ENCODE peak calls at places on chromosome 9, in seven cellular contexts. One of them, this sample, is unnamed. For H3K4me1, the result is how much of the 10 kb centered on the place peaks cover.

GRCh38 chr9:74920944-74921626 is 31.6 kb downstream of the C9orf40 start:
- DNase-seq in mammary epithelial cell: peak
- DNase-seq in ovary: no peak
- DNase-seq in breast epithelium: no peak
- DNase-seq in thoracic aorta: no peak
- DNase-seq in colonic mucosa: no peak
- DNase-seq in fibroblast of lung: no peak
- DNase-seq in this sample: no peak

GRCh38 chr9:133683494-133684460 is 47.6 kb downstream of the DBH start:
- DNase-seq in mammary epithelial cell: no peak
- DNase-seq in colonic mucosa: no peak
- DNase-seq in breast epithelium: no peak
- DNase-seq in ovary: no peak
- DNase-seq in fibroblast of lung: no peak
- DNase-seq in thoracic aorta: no peak
- DNase-seq in this sample: peak

GRCh38 chr9:36765468-36766341 is 193.0 kb downstream of the MELK start:
- DNase-seq in fibroblast of lung: peak
- DNase-seq in mammary epithelial cell: peak
- DNase-seq in colonic mucosa: peak
- DNase-seq in breast epithelium: no peak
- DNase-seq in thoracic aorta: no peak
- DNase-seq in ovary: peak
- DNase-seq in this sample: peak

GRCh38 chr9:121294866-121295661 is 27.1 kb downstream of the GSN start:
- DNase-seq in mammary epithelial cell: no peak
- DNase-seq in fibroblast of lung: peak
- DNase-seq in ovary: peak
- DNase-seq in breast epithelium: peak
- DNase-seq in colonic mucosa: peak
- DNase-seq in thoracic aorta: no peak
- DNase-seq in this sample: no peak

GRCh38 chr9:88682431-88682831 is 147.5 kb downstream of the NXNL2 start:
- DNase-seq in thoracic aorta: no peak
- DNase-seq in colonic mucosa: no peak
- DNase-seq in fibroblast of lung: peak
- DNase-seq in ovary: no peak
- DNase-seq in breast epithelium: no peak
- DNase-seq in mammary epithelial cell: no peak
- DNase-seq in this sample: no peak

GRCh38 chr9:113705938-113706519 is 170.1 kb upstream of the ZNF618 start:
- DNase-seq in fibroblast of lung: no peak
- DNase-seq in breast epithelium: no peak
- DNase-seq in colonic mucosa: peak
- DNase-seq in mammary epithelial cell: no peak
- DNase-seq in thoracic aorta: no peak
- DNase-seq in ovary: no peak
- DNase-seq in this sample: no peak

GRCh38 chr9:123434619-123435240 is 78.7 kb downstream of the CRB2 start:
- DNase-seq in fibroblast of lung: no peak
- DNase-seq in ovary: no peak
- DNase-seq in colonic mucosa: no peak
- DNase-seq in breast epithelium: peak
- DNase-seq in thoracic aorta: no peak
- DNase-seq in mammary epithelial cell: no peak
- DNase-seq in this sample: no peak

GRCh38 chr9:13146838-13147237 is 132.7 kb downstream of the MPDZ start:
- DNase-seq in fibroblast of lung: peak
- DNase-seq in ovary: no peak
- DNase-seq in thoracic aorta: no peak
- DNase-seq in mammary epithelial cell: no peak
- DNase-seq in breast epithelium: no peak
- DNase-seq in colonic mucosa: no peak
- DNase-seq in this sample: no peak

GRCh38 chr9:134283111-134283515 is 43.1 kb upstream of the RXRA start:
- DNase-seq in ovary: peak
- DNase-seq in thoracic aorta: peak
- DNase-seq in mammary epithelial cell: peak
- DNase-seq in colonic mucosa: peak
- DNase-seq in breast epithelium: peak
- DNase-seq in fibroblast of lung: peak
- DNase-seq in this sample: no peak

GRCh38 chr9:95757026-95757425 is 118.5 kb upstream of the ERCC6L2 start:
- DNase-seq in fibroblast of lung: peak
- DNase-seq in colonic mucosa: no peak
- DNase-seq in mammary epithelial cell: peak
- DNase-seq in thoracic aorta: no peak
- DNase-seq in ovary: no peak
- DNase-seq in breast epithelium: no peak
- DNase-seq in this sample: no peak

GRCh38 chr9:17462869-17463464 is 115.9 kb upstream of the SH3GL2 start:
- DNase-seq in colonic mucosa: peak
- DNase-seq in breast epithelium: no peak
- DNase-seq in fibroblast of lung: peak
- DNase-seq in ovary: peak
- DNase-seq in thoracic aorta: no peak
- DNase-seq in mammary epithelial cell: peak
- DNase-seq in this sample: no peak

DNA sequence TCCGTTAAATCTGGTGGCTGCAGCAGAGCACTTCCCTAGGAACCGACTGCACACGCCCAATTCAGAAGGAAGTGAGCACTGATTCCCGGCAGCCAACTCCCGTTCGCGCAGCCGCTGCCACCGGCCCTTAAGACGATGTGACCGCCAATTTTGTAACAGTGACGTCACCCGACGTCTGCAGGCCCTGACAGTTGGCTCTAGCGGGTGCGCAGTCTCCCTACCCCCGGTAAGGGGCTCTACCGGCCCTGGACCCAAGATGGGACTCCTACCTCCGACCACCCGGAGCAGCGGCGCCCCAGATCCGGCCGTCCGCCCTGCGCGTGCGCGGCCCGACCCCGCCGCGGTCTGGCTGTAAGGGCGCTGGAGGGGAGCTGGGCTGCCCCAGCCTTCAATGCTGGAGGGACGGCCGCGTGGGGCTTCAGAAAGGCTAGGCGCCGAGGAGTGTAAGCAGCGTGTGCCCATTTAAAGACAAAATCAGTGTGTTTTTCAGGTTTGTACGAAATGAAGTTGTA is 19.1 kb downstream of the DNAJA1 start:
- DNase-seq in mammary epithelial cell: peak
- DNase-seq in colonic mucosa: peak
- DNase-seq in fibroblast of lung: peak
- DNase-seq in ovary: peak
- DNase-seq in thoracic aorta: peak
- DNase-seq in breast epithelium: peak
- DNase-seq in this sample: peak
- H3K27ac ChIP-seq in mammary epithelial cell: peak
- H3K27ac ChIP-seq in colonic mucosa: peak
- H3K27ac ChIP-seq in fibroblast of lung: peak
- H3K27ac ChIP-seq in ovary: peak
- H3K27ac ChIP-seq in thoracic aorta: peak
- H3K27ac ChIP-seq in breast epithelium: peak
- H3K27ac ChIP-seq in this sample: peak

GRCh38 chr9:128101231-128101641 is 26.3 kb downstream of the PTGES2 start:
- DNase-seq in colonic mucosa: no peak
- DNase-seq in breast epithelium: no peak
- DNase-seq in thoracic aorta: no peak
- DNase-seq in mammary epithelial cell: no peak
- DNase-seq in ovary: no peak
- DNase-seq in fibroblast of lung: no peak
- DNase-seq in this sample: no peak

GRCh38 chr9:128100581-128100980 is 26.9 kb downstream of the PTGES2 start:
- DNase-seq in mammary epithelial cell: no peak
- DNase-seq in breast epithelium: no peak
- DNase-seq in thoracic aorta: no peak
- DNase-seq in fibroblast of lung: no peak
- DNase-seq in colonic mucosa: no peak
- DNase-seq in ovary: no peak
- DNase-seq in this sample: no peak

GRCh38 chr9:128102861-128103588 is 24.5 kb downstream of the PTGES2 start:
- DNase-seq in mammary epithelial cell: no peak
- DNase-seq in colonic mucosa: no peak
- DNase-seq in fibroblast of lung: no peak
- DNase-seq in breast epithelium: no peak
- DNase-seq in ovary: peak
- DNase-seq in thoracic aorta: no peak
- DNase-seq in this sample: no peak

GRCh38 chr9:128102196-128102595 is 25.3 kb downstream of the PTGES2 start:
- DNase-seq in mammary epithelial cell: no peak
- DNase-seq in breast epithelium: no peak
- DNase-seq in thoracic aorta: no peak
- DNase-seq in colonic mucosa: no peak
- DNase-seq in fibroblast of lung: no peak
- DNase-seq in ovary: no peak
- DNase-seq in this sample: no peak

DNA sequence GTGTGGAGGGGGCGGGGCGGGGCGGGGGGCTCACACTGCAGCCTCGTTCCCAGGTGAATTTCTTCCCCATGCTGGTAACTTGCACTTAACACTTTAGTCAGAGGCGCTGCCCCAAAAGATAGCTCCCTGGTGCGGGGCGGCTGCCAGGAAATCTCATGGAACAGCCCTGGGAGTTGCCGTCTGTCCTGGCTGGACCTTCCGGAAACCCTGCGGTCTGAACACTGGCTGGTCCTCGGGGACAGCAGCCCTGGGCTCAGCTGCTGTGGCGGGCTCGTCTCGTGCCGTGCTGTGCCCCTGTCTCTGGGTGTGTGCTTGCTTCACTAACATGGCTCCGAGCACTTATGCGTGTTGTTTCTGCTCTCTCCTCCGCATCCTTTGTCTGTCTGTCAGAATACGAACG is 25.8 kb downstream of the PTGES2 start:
- DNase-seq in ovary: peak
- DNase-seq in mammary epithelial cell: no peak
- DNase-seq in breast epithelium: no peak
- DNase-seq in thoracic aorta: no peak
- DNase-seq in fibroblast of lung: no peak
- DNase-seq in colonic mucosa: no peak
- DNase-seq in this sample: no peak
- H3K4me1 ChIP-seq in ovary: half or more
- H3K4me1 ChIP-seq in mammary epithelial cell: under half
- H3K4me1 ChIP-seq in breast epithelium: under half
- H3K4me1 ChIP-seq in thoracic aorta: half or more
- H3K4me1 ChIP-seq in fibroblast of lung: under half
- H3K4me1 ChIP-seq in colonic mucosa: under half
- H3K4me1 ChIP-seq in this sample: half or more

DNA sequence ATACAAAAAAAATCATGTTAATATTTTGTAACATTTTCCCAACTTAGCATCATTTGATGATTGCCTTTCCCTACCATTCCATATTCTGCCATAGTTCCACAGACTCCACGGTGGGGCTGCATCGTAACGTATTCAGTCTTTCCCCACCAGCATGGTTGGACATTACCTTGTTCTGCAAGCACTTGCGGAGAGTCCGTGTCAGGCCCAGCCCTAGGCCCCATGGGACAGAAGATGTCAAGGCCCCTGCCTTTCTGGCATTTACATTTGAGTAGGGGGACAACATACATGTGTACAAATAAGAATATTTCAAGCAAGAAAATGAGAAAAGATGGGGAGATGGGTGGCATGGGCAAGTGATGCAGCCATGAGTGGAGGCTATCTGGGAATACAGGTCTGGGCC is 8.2 kb upstream of the PHF2 start:
- DNase-seq in colonic mucosa: no peak
- DNase-seq in mammary epithelial cell: no peak
- DNase-seq in breast epithelium: no peak
- DNase-seq in fibroblast of lung: no peak
- DNase-seq in ovary: no peak
- DNase-seq in thoracic aorta: no peak
- DNase-seq in this sample: no peak
- H3K27ac ChIP-seq in colonic mucosa: no peak
- H3K27ac ChIP-seq in mammary epithelial cell: no peak
- H3K27ac ChIP-seq in breast epithelium: no peak
- H3K27ac ChIP-seq in fibroblast of lung: no peak
- H3K27ac ChIP-seq in ovary: no peak
- H3K27ac ChIP-seq in thoracic aorta: peak
- H3K27ac ChIP-seq in this sample: no peak

DNA sequence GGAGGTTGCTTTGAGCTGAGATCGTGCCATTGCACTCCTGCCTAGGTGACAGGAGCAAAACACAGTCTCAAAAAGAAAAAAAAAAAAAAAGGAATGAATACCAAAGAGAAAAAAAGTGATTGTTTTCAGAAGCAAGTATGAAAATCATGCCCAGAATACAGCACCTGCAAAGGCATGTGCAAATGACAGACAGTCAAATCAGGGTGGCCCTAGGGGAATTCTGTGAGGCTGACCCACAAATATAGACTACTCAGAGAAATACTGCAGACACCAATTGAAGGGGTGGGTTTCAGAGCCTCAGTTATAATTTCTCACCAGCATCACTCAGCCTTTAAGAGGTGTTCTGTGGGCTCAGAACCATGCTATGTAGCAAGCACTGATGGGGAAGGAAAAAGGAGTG is 28.6 kb downstream of the DCAF12 start:
- DNase-seq in breast epithelium: no peak
- DNase-seq in fibroblast of lung: no peak
- DNase-seq in mammary epithelial cell: no peak
- DNase-seq in ovary: no peak
- DNase-seq in thoracic aorta: no peak
- DNase-seq in colonic mucosa: no peak
- DNase-seq in this sample: no peak
- H3K4me1 ChIP-seq in breast epithelium: under half
- H3K4me1 ChIP-seq in fibroblast of lung: under half
- H3K4me1 ChIP-seq in mammary epithelial cell: under half
- H3K4me1 ChIP-seq in ovary: under half
- H3K4me1 ChIP-seq in thoracic aorta: under half
- H3K4me1 ChIP-seq in colonic mucosa: under half
- H3K4me1 ChIP-seq in this sample: under half

GRCh38 chr9:127878001-127878651 is 651 bp upstream of the AK1 start:
- DNase-seq in ovary: peak
- DNase-seq in mammary epithelial cell: no peak
- DNase-seq in breast epithelium: no peak
- DNase-seq in fibroblast of lung: no peak
- DNase-seq in thoracic aorta: no peak
- DNase-seq in colonic mucosa: no peak
- DNase-seq in this sample: no peak
- H3K27ac ChIP-seq in ovary: peak
- H3K27ac ChIP-seq in mammary epithelial cell: no peak
- H3K27ac ChIP-seq in breast epithelium: peak
- H3K27ac ChIP-seq in fibroblast of lung: peak
- H3K27ac ChIP-seq in thoracic aorta: no peak
- H3K27ac ChIP-seq in colonic mucosa: peak
- H3K27ac ChIP-seq in this sample: no peak

GRCh38 chr9:71755869-71756268 is 12.4 kb downstream of the CEMIP2 start:
- DNase-seq in mammary epithelial cell: no peak
- DNase-seq in fibroblast of lung: no peak
- DNase-seq in ovary: no peak
- DNase-seq in thoracic aorta: no peak
- DNase-seq in colonic mucosa: no peak
- DNase-seq in breast epithelium: no peak
- DNase-seq in this sample: no peak

GRCh38 chr9:71752352-71752751 is 16.0 kb downstream of the CEMIP2 start:
- DNase-seq in thoracic aorta: no peak
- DNase-seq in mammary epithelial cell: no peak
- DNase-seq in ovary: no peak
- DNase-seq in breast epithelium: no peak
- DNase-seq in colonic mucosa: no peak
- DNase-seq in fibroblast of lung: no peak
- DNase-seq in this sample: no peak

GRCh38 chr9:71755230-71755629 is 13.1 kb downstream of the CEMIP2 start:
- DNase-seq in colonic mucosa: no peak
- DNase-seq in mammary epithelial cell: no peak
- DNase-seq in fibroblast of lung: no peak
- DNase-seq in thoracic aorta: no peak
- DNase-seq in breast epithelium: no peak
- DNase-seq in ovary: no peak
- DNase-seq in this sample: no peak

GRCh38 chr9:71754151-71754550 is 14.2 kb downstream of the CEMIP2 start:
- DNase-seq in mammary epithelial cell: no peak
- DNase-seq in colonic mucosa: no peak
- DNase-seq in thoracic aorta: no peak
- DNase-seq in ovary: no peak
- DNase-seq in fibroblast of lung: no peak
- DNase-seq in breast epithelium: no peak
- DNase-seq in this sample: no peak

GRCh38 chr9:71752928-71753327 is 15.4 kb downstream of the CEMIP2 start:
- DNase-seq in thoracic aorta: no peak
- DNase-seq in mammary epithelial cell: no peak
- DNase-seq in fibroblast of lung: no peak
- DNase-seq in breast epithelium: no peak
- DNase-seq in ovary: no peak
- DNase-seq in colonic mucosa: no peak
- DNase-seq in this sample: no peak
- H3K4me1 ChIP-seq in thoracic aorta: under half
- H3K4me1 ChIP-seq in mammary epithelial cell: under half
- H3K4me1 ChIP-seq in fibroblast of lung: under half
- H3K4me1 ChIP-seq in breast epithelium: under half
- H3K4me1 ChIP-seq in ovary: under half
- H3K4me1 ChIP-seq in colonic mucosa: under half
- H3K4me1 ChIP-seq in this sample: under half

This sample was measured in CD8-positive, alpha-beta T cell.